ENCODE peak calls at places on chromosome 3, in ten cellular contexts. L is CD4-positive, CD25-positive, alpha-beta regulatory T cell; D is K562; O is heart left ventricle; C is HCT116; S is brain microvascular endothelial cell; Q is GM23338; J is endothelial cell of umbilical vein; F is tibial artery; I is aorta. P is an unnamed sample.

GRCh38 chr3:49912787-49913375 is 9.2 kb upstream of the MST1R start:
- DNase-seq in L (no peak), D (no peak), O (no peak), C (no peak), S (no peak), Q (no peak), J (no peak), F (no peak), I (no peak), P (no peak)

GRCh38 chr3:179961081-179962078 is 75.4 kb downstream of the PEX5L start:
- DNase-seq in L (no peak), D (no peak), O (no peak), C (no peak), S (no peak), Q (no peak), J (no peak), F (no peak), I (no peak), P (peak; percentile 82)

GRCh38 chr3:69425249-69425648 is 39.4 kb upstream of the FRMD4B start:
- DNase-seq in L (peak; percentile 51), D (no peak), O (no peak), C (peak; percentile 21), S (no peak), Q (peak; percentile 73), J (peak; percentile 69), F (no peak), I (no peak), P (peak; percentile 45)

GRCh38 chr3:1843111-1843510 is 255.6 kb upstream of the CNTN4 start:
- DNase-seq in L (no peak), D (no peak), O (no peak), C (no peak), S (no peak), Q (no peak), J (no peak), F (no peak), I (no peak), P (no peak)

GRCh38 chr3:175919133-175919532 is 1060.0 kb downstream of the NAALADL2 start:
- DNase-seq in L (no peak), D (no peak), O (no peak), C (no peak), S (no peak), Q (no peak), J (no peak), F (no peak), I (no peak), P (no peak)

GRCh38 chr3:143627336-143627735 is 220.9 kb downstream of the SLC9A9 start:
- DNase-seq in L (no peak), D (no peak), O (no peak), C (no peak), S (peak; percentile 47), Q (no peak), J (no peak), F (no peak), I (no peak), P (no peak)

GRCh38 chr3:166446291-166446690 is 609.1 kb upstream of the BCHE start:
- DNase-seq in L (no peak), D (no peak), O (no peak), C (no peak), S (peak; percentile 15), Q (no peak), J (no peak), F (no peak), I (no peak), P (no peak)

GRCh38 chr3:149605902-149606301 is 51.9 kb downstream of the WWTR1 start:
- DNase-seq in L (no peak), D (no peak), O (no peak), C (no peak), S (peak; percentile 63), Q (no peak), J (peak; percentile 71), F (no peak), I (no peak), P (no peak)

GRCh38 chr3:65181397-65181871 is 493.6 kb upstream of the ADAMTS9 start:
- DNase-seq in L (no peak), D (no peak), O (peak; percentile 34), C (no peak), S (no peak), Q (no peak), J (no peak), F (peak; percentile 72), I (no peak), P (no peak)

GRCh38 chr3:173021547-173022185 is 119.4 kb downstream of the SPATA16 start:
- DNase-seq in L (no peak), D (no peak), O (no peak), C (no peak), S (no peak), Q (no peak), J (no peak), F (no peak), I (no peak), P (no peak)

DNA sequence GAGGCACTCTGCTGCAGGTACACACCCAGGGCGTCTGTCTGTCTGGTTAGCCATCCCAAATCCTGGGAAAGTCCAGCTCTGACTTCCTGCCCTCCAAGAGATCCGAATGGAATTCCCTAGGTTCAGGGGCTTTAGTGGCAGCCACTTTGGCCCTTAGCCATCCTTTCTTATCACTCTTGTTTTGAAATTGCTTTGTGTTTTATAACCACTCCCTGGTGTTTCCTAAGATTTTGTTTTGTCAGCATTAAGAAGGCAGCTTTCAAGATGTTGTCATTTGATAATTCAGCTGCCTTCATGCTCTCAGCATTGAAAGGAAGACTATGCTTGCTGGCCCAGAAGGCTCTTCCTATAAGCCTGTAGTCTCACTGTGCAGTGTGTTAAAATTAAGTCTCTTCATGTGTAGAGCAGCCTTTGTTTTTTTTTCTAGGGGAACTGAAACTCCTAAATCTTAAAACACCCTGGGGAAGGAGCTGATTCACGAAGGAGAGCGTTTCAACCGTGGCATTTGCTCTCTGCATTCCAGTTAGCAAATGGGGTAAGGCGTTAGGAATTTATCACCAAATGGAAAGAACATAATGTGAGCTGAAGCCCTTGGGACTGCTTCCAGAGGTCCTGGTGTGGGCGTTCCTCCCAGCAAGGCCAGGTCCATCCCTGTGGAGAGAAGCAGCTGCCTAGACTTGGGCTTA is 14.2 kb upstream of the CLEC3B start:
- DNase-seq in L (peak; percentile 48), D (no peak), O (peak; percentile 89), C (no peak), S (peak; percentile 83), Q (no peak), J (peak; percentile 98), F (peak; percentile 88), I (peak; percentile 79), P (peak; percentile 53)
- H3K36me3 ChIP-seq in L (peaks cover 47% of the 10 kb centered on the region), D (peaks cover 79% of the 10 kb centered on the region), O (peaks cover 24% of the 10 kb centered on the region), C (peaks cover 13% of the 10 kb centered on the region), S (peaks cover 12% of the 10 kb centered on the region), Q (peaks cover 20% of the 10 kb centered on the region), J (peaks cover under 1% of the 10 kb centered on the region), F (peaks cover 16% of the 10 kb centered on the region), I (no peaks in the 10 kb centered on the region), P (peaks cover 83% of the 10 kb centered on the region)

DNA sequence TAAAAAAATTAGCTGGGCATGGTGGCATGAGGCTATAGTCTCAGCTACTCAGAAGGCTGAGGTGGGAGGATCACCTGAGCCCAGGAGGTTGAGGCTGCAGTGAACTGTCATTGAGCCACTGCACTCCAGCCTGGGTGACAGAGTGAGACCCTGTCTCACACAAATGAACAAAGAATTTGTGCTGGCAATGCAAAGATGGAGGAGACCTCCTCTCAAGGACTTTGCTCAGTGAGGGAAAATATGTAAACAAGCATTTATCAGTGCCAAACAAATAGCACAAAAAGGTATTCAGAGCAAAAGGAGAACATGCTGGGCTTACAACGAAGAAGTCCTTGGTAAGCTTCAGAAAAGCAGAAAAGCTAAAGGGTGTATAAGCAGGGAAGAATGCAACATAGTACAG is 113.1 kb upstream of the UMPS start:
- DNase-seq in L (no peak), D (no peak), O (no peak), C (no peak), S (no peak), Q (no peak), J (no peak), F (no peak), I (no peak), P (no peak)
- H3K27ac ChIP-seq in L (no peak overlapping the region), D (no peak overlapping the region), O (peak overlapping the region; percentile 28), C (no peak overlapping the region), S (no peak overlapping the region), Q (no peak overlapping the region), J (no peak overlapping the region), F (no peak overlapping the region), I (no peak overlapping the region), P (no peak overlapping the region)

GRCh38 chr3:114071786-114072185 is 15.2 kb downstream of the QTRT2 start:
- DNase-seq in L (no peak), D (no peak), O (no peak), C (no peak), S (no peak), Q (no peak), J (peak; percentile 51), F (no peak), I (no peak), P (no peak)

DNA sequence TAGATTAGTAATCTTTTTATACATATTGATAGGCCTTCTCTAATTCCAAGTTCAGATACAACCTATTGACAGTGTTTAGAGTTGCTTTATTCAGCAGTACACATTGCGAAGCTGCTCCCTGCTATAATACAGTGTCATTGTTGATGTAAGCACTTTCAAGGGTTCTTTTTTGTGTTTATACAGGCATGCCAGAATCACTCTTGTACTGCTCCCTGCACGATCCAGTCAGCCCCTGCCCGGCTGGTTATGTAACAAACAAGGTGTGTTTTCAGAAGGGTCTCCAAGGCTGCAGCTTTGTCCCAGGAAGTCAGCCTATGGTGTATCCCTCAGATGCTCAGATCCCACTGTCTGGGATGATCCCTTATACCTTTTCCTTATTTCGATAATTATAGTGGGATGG is 11.3 kb downstream of the QTRT2 start:
- DNase-seq in L (no peak), D (no peak), O (no peak), C (no peak), S (no peak), Q (no peak), J (no peak), F (no peak), I (no peak), P (no peak)
- H3K36me3 ChIP-seq in L (peaks cover 68% of the 10 kb centered on the region), D (peaks cover 61% of the 10 kb centered on the region), O (peaks cover 83% of the 10 kb centered on the region), C (peaks cover 23% of the 10 kb centered on the region), S (peaks cover 13% of the 10 kb centered on the region), Q (peaks cover 39% of the 10 kb centered on the region), J (peaks cover 5% of the 10 kb centered on the region), F (peaks cover 61% of the 10 kb centered on the region), I (peaks cover 2% of the 10 kb centered on the region), P (peaks cover 93% of the 10 kb centered on the region)

GRCh38 chr3:184228376-184229137 is 828 bp upstream of the VWA5B2 start:
- DNase-seq in L (no peak), D (no peak), O (no peak), C (no peak), S (no peak), Q (no peak), J (no peak), F (no peak), I (no peak), P (no peak)

GRCh38 chr3:184229424-184230080 is at the start of gene VWA5B2:
- DNase-seq in L (peak; percentile 64), D (peak; percentile 96), O (peak; percentile 59), C (peak; percentile 46), S (no peak), Q (peak; percentile 83), J (peak; percentile 60), F (no peak), I (peak; percentile 62), P (peak; percentile 35)

GRCh38 chr3:184230603-184231528 is 1.5 kb downstream of the VWA5B2 start:
- DNase-seq in L (no peak), D (no peak), O (no peak), C (no peak), S (no peak), Q (peak; percentile 65), J (no peak), F (no peak), I (no peak), P (no peak)

GRCh38 chr3:184230081-184230602 is 757 bp downstream of the VWA5B2 start:
- DNase-seq in L (no peak), D (peak; percentile 58), O (no peak), C (no peak), S (no peak), Q (peak; percentile 44), J (no peak), F (no peak), I (no peak), P (no peak)

GRCh38 chr3:184227481-184227935 is 1.9 kb upstream of the VWA5B2 start:
- DNase-seq in L (peak; percentile 54), D (peak; percentile 79), O (no peak), C (no peak), S (no peak), Q (peak; percentile 72), J (peak; percentile 36), F (no peak), I (no peak), P (peak; percentile 65)
- H3K27ac ChIP-seq in L (no peak overlapping the region), D (no peak overlapping the region), O (no peak overlapping the region), C (no peak overlapping the region), S (no peak overlapping the region), Q (no peak overlapping the region), J (no peak overlapping the region), F (no peak overlapping the region), I (no peak overlapping the region), P (no peak overlapping the region)